ENCODE peak calls at places on chromosomes 13 and 19, in six cellular contexts. One of them, this sample, is unnamed.
A peak's percentile ranks its signal among the peaks of the same experiment; 100 is the strongest.

GRCh38 chr13:91722267-91722884 is 324.0 kb downstream of the GPC5 start:
- DNase-seq in memory B cell: peak; percentile 0
- DNase-seq in anterior cingulate cortex: no peak
- DNase-seq in fibroblast of mammary gland: peak; percentile 17
- DNase-seq in stimulated activated CD4-positive, alpha-beta T cell treated with anti-CD3 and anti-CD28 coated beads, Interleukin-1b, Interleukin-23, amount 100 ng/mL, for 24 hours: no peak
- DNase-seq in hypothalamus: no peak
- DNase-seq in this sample: no peak

GRCh38 chr19:55278391-55279135 is 1.3 kb downstream of the HSPBP1 start:
- DNase-seq in memory B cell: no peak
- DNase-seq in anterior cingulate cortex: no peak
- DNase-seq in fibroblast of mammary gland: no peak
- DNase-seq in stimulated activated CD4-positive, alpha-beta T cell treated with anti-CD3 and anti-CD28 coated beads, Interleukin-1b, Interleukin-23, amount 100 ng/mL, for 24 hours: no peak
- DNase-seq in hypothalamus: no peak
- DNase-seq in this sample: no peak

GRCh38 chr13:23966691-23967615 is 69.7 kb upstream of the C1QTNF9B start:
- DNase-seq in memory B cell: no peak
- DNase-seq in anterior cingulate cortex: no peak
- DNase-seq in fibroblast of mammary gland: no peak
- DNase-seq in stimulated activated CD4-positive, alpha-beta T cell treated with anti-CD3 and anti-CD28 coated beads, Interleukin-1b, Interleukin-23, amount 100 ng/mL, for 24 hours: no peak
- DNase-seq in hypothalamus: no peak
- DNase-seq in this sample: no peak

GRCh38 chr19:3094638-3095374 is 644 bp downstream of the GNA11 start:
- DNase-seq in memory B cell: peak; percentile 29
- DNase-seq in anterior cingulate cortex: no peak
- DNase-seq in fibroblast of mammary gland: peak; percentile 17
- DNase-seq in stimulated activated CD4-positive, alpha-beta T cell treated with anti-CD3 and anti-CD28 coated beads, Interleukin-1b, Interleukin-23, amount 100 ng/mL, for 24 hours: no peak
- DNase-seq in hypothalamus: no peak
- DNase-seq in this sample: no peak

GRCh38 chr13:30196025-30196424 is 111.3 kb downstream of the KATNAL1 start:
- DNase-seq in memory B cell: no peak
- DNase-seq in anterior cingulate cortex: no peak
- DNase-seq in fibroblast of mammary gland: peak; percentile 48
- DNase-seq in stimulated activated CD4-positive, alpha-beta T cell treated with anti-CD3 and anti-CD28 coated beads, Interleukin-1b, Interleukin-23, amount 100 ng/mL, for 24 hours: no peak
- DNase-seq in hypothalamus: no peak
- DNase-seq in this sample: no peak

GRCh38 chr19:50489461-50490011 is 12.9 kb upstream of the GARIN5A start:
- DNase-seq in memory B cell: no peak
- DNase-seq in anterior cingulate cortex: no peak
- DNase-seq in fibroblast of mammary gland: no peak
- DNase-seq in stimulated activated CD4-positive, alpha-beta T cell treated with anti-CD3 and anti-CD28 coated beads, Interleukin-1b, Interleukin-23, amount 100 ng/mL, for 24 hours: no peak
- DNase-seq in hypothalamus: no peak
- DNase-seq in this sample: no peak

GRCh38 chr19:31448221-31448657 is 99.0 kb upstream of the TSHZ3 start:
- DNase-seq in memory B cell: no peak
- DNase-seq in anterior cingulate cortex: no peak
- DNase-seq in fibroblast of mammary gland: peak; percentile 91
- DNase-seq in stimulated activated CD4-positive, alpha-beta T cell treated with anti-CD3 and anti-CD28 coated beads, Interleukin-1b, Interleukin-23, amount 100 ng/mL, for 24 hours: no peak
- DNase-seq in hypothalamus: no peak
- DNase-seq in this sample: no peak

GRCh38 chr19:52187407-52187806 is 2.4 kb upstream of the PPP2R1A start:
- DNase-seq in memory B cell: no peak
- DNase-seq in anterior cingulate cortex: no peak
- DNase-seq in fibroblast of mammary gland: no peak
- DNase-seq in stimulated activated CD4-positive, alpha-beta T cell treated with anti-CD3 and anti-CD28 coated beads, Interleukin-1b, Interleukin-23, amount 100 ng/mL, for 24 hours: no peak
- DNase-seq in hypothalamus: no peak
- DNase-seq in this sample: no peak

GRCh38 chr19:48680436-48681126 is 7.8 kb upstream of the NTN5 start:
- DNase-seq in memory B cell: no peak
- DNase-seq in anterior cingulate cortex: no peak
- DNase-seq in fibroblast of mammary gland: no peak
- DNase-seq in stimulated activated CD4-positive, alpha-beta T cell treated with anti-CD3 and anti-CD28 coated beads, Interleukin-1b, Interleukin-23, amount 100 ng/mL, for 24 hours: no peak
- DNase-seq in hypothalamus: no peak
- DNase-seq in this sample: no peak

GRCh38 chr13:91655731-91656130 is 257.3 kb downstream of the GPC5 start:
- DNase-seq in memory B cell: no peak
- DNase-seq in anterior cingulate cortex: no peak
- DNase-seq in fibroblast of mammary gland: no peak
- DNase-seq in stimulated activated CD4-positive, alpha-beta T cell treated with anti-CD3 and anti-CD28 coated beads, Interleukin-1b, Interleukin-23, amount 100 ng/mL, for 24 hours: no peak
- DNase-seq in hypothalamus: no peak
- DNase-seq in this sample: no peak

GRCh38 chr19:41203371-41203770 is 10.4 kb downstream of the CYP2S1 start:
- DNase-seq in memory B cell: no peak
- DNase-seq in anterior cingulate cortex: no peak
- DNase-seq in fibroblast of mammary gland: no peak
- DNase-seq in stimulated activated CD4-positive, alpha-beta T cell treated with anti-CD3 and anti-CD28 coated beads, Interleukin-1b, Interleukin-23, amount 100 ng/mL, for 24 hours: no peak
- DNase-seq in hypothalamus: no peak
- DNase-seq in this sample: no peak

GRCh38 chr19:13234518-13234917 is 84.3 kb downstream of the IER2 start:
- DNase-seq in memory B cell: peak; percentile 32
- DNase-seq in anterior cingulate cortex: no peak
- DNase-seq in fibroblast of mammary gland: peak; percentile 27
- DNase-seq in stimulated activated CD4-positive, alpha-beta T cell treated with anti-CD3 and anti-CD28 coated beads, Interleukin-1b, Interleukin-23, amount 100 ng/mL, for 24 hours: peak; percentile 49
- DNase-seq in hypothalamus: no peak
- DNase-seq in this sample: peak; percentile 65

GRCh38 chr13:79282976-79283375 is 123.1 kb downstream of the RBM26 start:
- DNase-seq in memory B cell: no peak
- DNase-seq in anterior cingulate cortex: no peak
- DNase-seq in fibroblast of mammary gland: peak; percentile 54
- DNase-seq in stimulated activated CD4-positive, alpha-beta T cell treated with anti-CD3 and anti-CD28 coated beads, Interleukin-1b, Interleukin-23, amount 100 ng/mL, for 24 hours: no peak
- DNase-seq in hypothalamus: no peak
- DNase-seq in this sample: no peak

GRCh38 chr19:55083004-55083850 is 7.6 kb downstream of the EPS8L1 start:
- DNase-seq in memory B cell: no peak
- DNase-seq in anterior cingulate cortex: no peak
- DNase-seq in fibroblast of mammary gland: no peak
- DNase-seq in stimulated activated CD4-positive, alpha-beta T cell treated with anti-CD3 and anti-CD28 coated beads, Interleukin-1b, Interleukin-23, amount 100 ng/mL, for 24 hours: no peak
- DNase-seq in hypothalamus: no peak
- DNase-seq in this sample: no peak

GRCh38 chr19:44723952-44724319 is 24.6 kb upstream of the BCL3 start:
- DNase-seq in memory B cell: peak; percentile 79
- DNase-seq in anterior cingulate cortex: peak; percentile 52
- DNase-seq in fibroblast of mammary gland: peak; percentile 81
- DNase-seq in stimulated activated CD4-positive, alpha-beta T cell treated with anti-CD3 and anti-CD28 coated beads, Interleukin-1b, Interleukin-23, amount 100 ng/mL, for 24 hours: peak; percentile 64
- DNase-seq in hypothalamus: peak; percentile 13
- DNase-seq in this sample: peak; percentile 65

GRCh38 chr19:50833802-50834167 is 411 bp upstream of the KLK15 start:
- DNase-seq in memory B cell: no peak
- DNase-seq in anterior cingulate cortex: no peak
- DNase-seq in fibroblast of mammary gland: no peak
- DNase-seq in stimulated activated CD4-positive, alpha-beta T cell treated with anti-CD3 and anti-CD28 coated beads, Interleukin-1b, Interleukin-23, amount 100 ng/mL, for 24 hours: no peak
- DNase-seq in hypothalamus: no peak
- DNase-seq in this sample: no peak

GRCh38 chr19:12365094-12365371 is 450 bp downstream of the ZNF442 start:
- DNase-seq in memory B cell: no peak
- DNase-seq in anterior cingulate cortex: no peak
- DNase-seq in fibroblast of mammary gland: peak; percentile 11
- DNase-seq in stimulated activated CD4-positive, alpha-beta T cell treated with anti-CD3 and anti-CD28 coated beads, Interleukin-1b, Interleukin-23, amount 100 ng/mL, for 24 hours: no peak
- DNase-seq in hypothalamus: no peak
- DNase-seq in this sample: no peak